ENCODE peak calls at places on chromosomes 6 and 20, in eight cellular contexts. One of them, this sample, is unnamed.

GRCh38 chr6:156839591-156840001 is 62.4 kb downstream of the ARID1B start:
- DNase-seq in endodermal cell: no peak
- DNase-seq in vagina: no peak
- DNase-seq in pancreas: no peak
- DNase-seq in dorsolateral prefrontal cortex: no peak
- DNase-seq in cardiac muscle cell: peak
- DNase-seq in adrenal gland: no peak
- DNase-seq in heart right ventricle: no peak
- DNase-seq in this sample: no peak

GRCh38 chr6:37010402-37010892 is 5.0 kb downstream of the FGD2 start:
- DNase-seq in dorsolateral prefrontal cortex: no peak
- DNase-seq in adrenal gland: no peak
- DNase-seq in endodermal cell: peak
- DNase-seq in heart right ventricle: no peak
- DNase-seq in vagina: no peak
- DNase-seq in cardiac muscle cell: no peak
- DNase-seq in pancreas: no peak
- DNase-seq in this sample: no peak

GRCh38 chr6:117951783-117952182 is 44.7 kb downstream of the SLC35F1 start:
- DNase-seq in cardiac muscle cell: peak
- DNase-seq in adrenal gland: no peak
- DNase-seq in endodermal cell: peak
- DNase-seq in pancreas: no peak
- DNase-seq in dorsolateral prefrontal cortex: no peak
- DNase-seq in heart right ventricle: no peak
- DNase-seq in vagina: no peak
- DNase-seq in this sample: no peak

GRCh38 chr6:134437376-134437775 is 119.5 kb upstream of the SGK1 start:
- DNase-seq in endodermal cell: no peak
- DNase-seq in dorsolateral prefrontal cortex: no peak
- DNase-seq in heart right ventricle: no peak
- DNase-seq in cardiac muscle cell: no peak
- DNase-seq in vagina: no peak
- DNase-seq in adrenal gland: no peak
- DNase-seq in pancreas: no peak
- DNase-seq in this sample: no peak

GRCh38 chr6:14428269-14428668 is 310.7 kb downstream of the CD83 start:
- DNase-seq in pancreas: no peak
- DNase-seq in heart right ventricle: no peak
- DNase-seq in vagina: no peak
- DNase-seq in endodermal cell: no peak
- DNase-seq in adrenal gland: no peak
- DNase-seq in dorsolateral prefrontal cortex: no peak
- DNase-seq in cardiac muscle cell: no peak
- DNase-seq in this sample: no peak

GRCh38 chr6:80316655-80317332 is 210.3 kb downstream of the BCKDHB start:
- DNase-seq in vagina: no peak
- DNase-seq in endodermal cell: no peak
- DNase-seq in pancreas: no peak
- DNase-seq in heart right ventricle: no peak
- DNase-seq in adrenal gland: no peak
- DNase-seq in cardiac muscle cell: no peak
- DNase-seq in dorsolateral prefrontal cortex: no peak
- DNase-seq in this sample: no peak

GRCh38 chr20:44006126-44006525 is 91.5 kb downstream of the TOX2 start:
- DNase-seq in dorsolateral prefrontal cortex: no peak
- DNase-seq in pancreas: no peak
- DNase-seq in endodermal cell: peak
- DNase-seq in heart right ventricle: no peak
- DNase-seq in cardiac muscle cell: no peak
- DNase-seq in adrenal gland: no peak
- DNase-seq in vagina: no peak
- DNase-seq in this sample: no peak

GRCh38 chr6:132669690-132670291 is 10.8 kb upstream of the TAAR1 start:
- DNase-seq in cardiac muscle cell: peak
- DNase-seq in heart right ventricle: no peak
- DNase-seq in vagina: no peak
- DNase-seq in pancreas: no peak
- DNase-seq in adrenal gland: no peak
- DNase-seq in dorsolateral prefrontal cortex: no peak
- DNase-seq in endodermal cell: no peak
- DNase-seq in this sample: peak

GRCh38 chr6:70135783-70136182 is 167.1 kb downstream of the COL9A1 start:
- DNase-seq in endodermal cell: no peak
- DNase-seq in dorsolateral prefrontal cortex: no peak
- DNase-seq in cardiac muscle cell: no peak
- DNase-seq in adrenal gland: no peak
- DNase-seq in pancreas: no peak
- DNase-seq in heart right ventricle: no peak
- DNase-seq in vagina: no peak
- DNase-seq in this sample: no peak

GRCh38 chr20:49252556-49253350 is 25.1 kb downstream of the ZNFX1 start:
- DNase-seq in pancreas: peak
- DNase-seq in cardiac muscle cell: no peak
- DNase-seq in endodermal cell: no peak
- DNase-seq in dorsolateral prefrontal cortex: no peak
- DNase-seq in adrenal gland: no peak
- DNase-seq in heart right ventricle: no peak
- DNase-seq in vagina: no peak
- DNase-seq in this sample: no peak

GRCh38 chr20:57397004-57397692 is 6.0 kb downstream of the RBM38 start:
- DNase-seq in adrenal gland: no peak
- DNase-seq in vagina: no peak
- DNase-seq in endodermal cell: no peak
- DNase-seq in pancreas: no peak
- DNase-seq in cardiac muscle cell: no peak
- DNase-seq in dorsolateral prefrontal cortex: no peak
- DNase-seq in heart right ventricle: no peak
- DNase-seq in this sample: no peak

GRCh38 chr20:57657537-57658446 is 37.6 kb upstream of the ZBP1 start:
- DNase-seq in pancreas: peak
- DNase-seq in adrenal gland: peak
- DNase-seq in vagina: peak
- DNase-seq in heart right ventricle: peak
- DNase-seq in endodermal cell: peak
- DNase-seq in cardiac muscle cell: no peak
- DNase-seq in dorsolateral prefrontal cortex: peak
- DNase-seq in this sample: no peak

GRCh38 chr20:32506721-32507120 is 78.4 kb downstream of the NOL4L start:
- DNase-seq in pancreas: no peak
- DNase-seq in cardiac muscle cell: no peak
- DNase-seq in heart right ventricle: no peak
- DNase-seq in vagina: no peak
- DNase-seq in endodermal cell: peak
- DNase-seq in adrenal gland: no peak
- DNase-seq in dorsolateral prefrontal cortex: no peak
- DNase-seq in this sample: no peak

GRCh38 chr6:24520929-24521546 is 26.3 kb downstream of the ALDH5A1 start:
- DNase-seq in pancreas: no peak
- DNase-seq in endodermal cell: peak
- DNase-seq in vagina: peak
- DNase-seq in cardiac muscle cell: peak
- DNase-seq in adrenal gland: peak
- DNase-seq in dorsolateral prefrontal cortex: no peak
- DNase-seq in heart right ventricle: peak
- DNase-seq in this sample: no peak

GRCh38 chr6:4155848-4156466 is 20.6 kb upstream of the ECI2 start:
- DNase-seq in heart right ventricle: no peak
- DNase-seq in dorsolateral prefrontal cortex: no peak
- DNase-seq in cardiac muscle cell: peak
- DNase-seq in pancreas: peak
- DNase-seq in vagina: no peak
- DNase-seq in endodermal cell: peak
- DNase-seq in adrenal gland: peak
- DNase-seq in this sample: peak

GRCh38 chr6:132713355-132714134 is at the start of gene VNN1:
- DNase-seq in vagina: no peak
- DNase-seq in endodermal cell: no peak
- DNase-seq in heart right ventricle: no peak
- DNase-seq in cardiac muscle cell: no peak
- DNase-seq in adrenal gland: peak
- DNase-seq in dorsolateral prefrontal cortex: no peak
- DNase-seq in pancreas: no peak
- DNase-seq in this sample: no peak

GRCh38 chr6:33841868-33842267 is 38.1 kb upstream of the MLN start:
- DNase-seq in pancreas: no peak
- DNase-seq in cardiac muscle cell: no peak
- DNase-seq in adrenal gland: no peak
- DNase-seq in dorsolateral prefrontal cortex: no peak
- DNase-seq in heart right ventricle: no peak
- DNase-seq in vagina: no peak
- DNase-seq in endodermal cell: no peak
- DNase-seq in this sample: no peak

GRCh38 chr6:170269151-170269872 is 21.6 kb downstream of the DLL1 start:
- DNase-seq in heart right ventricle: no peak
- DNase-seq in vagina: no peak
- DNase-seq in adrenal gland: no peak
- DNase-seq in endodermal cell: peak
- DNase-seq in pancreas: peak
- DNase-seq in cardiac muscle cell: no peak
- DNase-seq in dorsolateral prefrontal cortex: no peak
- DNase-seq in this sample: no peak

GRCh38 chr6:170271771-170272314 is 19.0 kb downstream of the DLL1 start:
- DNase-seq in adrenal gland: no peak
- DNase-seq in pancreas: peak
- DNase-seq in heart right ventricle: peak
- DNase-seq in dorsolateral prefrontal cortex: no peak
- DNase-seq in cardiac muscle cell: no peak
- DNase-seq in vagina: no peak
- DNase-seq in endodermal cell: no peak
- DNase-seq in this sample: no peak

GRCh38 chr6:170268216-170269129 is 22.4 kb downstream of the DLL1 start:
- DNase-seq in pancreas: peak
- DNase-seq in vagina: no peak
- DNase-seq in dorsolateral prefrontal cortex: no peak
- DNase-seq in endodermal cell: peak
- DNase-seq in cardiac muscle cell: no peak
- DNase-seq in adrenal gland: no peak
- DNase-seq in heart right ventricle: no peak
- DNase-seq in this sample: no peak

GRCh38 chr6:170270984-170271593 is 19.8 kb downstream of the DLL1 start:
- DNase-seq in adrenal gland: no peak
- DNase-seq in vagina: no peak
- DNase-seq in endodermal cell: no peak
- DNase-seq in cardiac muscle cell: no peak
- DNase-seq in pancreas: no peak
- DNase-seq in heart right ventricle: no peak
- DNase-seq in dorsolateral prefrontal cortex: no peak
- DNase-seq in this sample: no peak

DNA sequence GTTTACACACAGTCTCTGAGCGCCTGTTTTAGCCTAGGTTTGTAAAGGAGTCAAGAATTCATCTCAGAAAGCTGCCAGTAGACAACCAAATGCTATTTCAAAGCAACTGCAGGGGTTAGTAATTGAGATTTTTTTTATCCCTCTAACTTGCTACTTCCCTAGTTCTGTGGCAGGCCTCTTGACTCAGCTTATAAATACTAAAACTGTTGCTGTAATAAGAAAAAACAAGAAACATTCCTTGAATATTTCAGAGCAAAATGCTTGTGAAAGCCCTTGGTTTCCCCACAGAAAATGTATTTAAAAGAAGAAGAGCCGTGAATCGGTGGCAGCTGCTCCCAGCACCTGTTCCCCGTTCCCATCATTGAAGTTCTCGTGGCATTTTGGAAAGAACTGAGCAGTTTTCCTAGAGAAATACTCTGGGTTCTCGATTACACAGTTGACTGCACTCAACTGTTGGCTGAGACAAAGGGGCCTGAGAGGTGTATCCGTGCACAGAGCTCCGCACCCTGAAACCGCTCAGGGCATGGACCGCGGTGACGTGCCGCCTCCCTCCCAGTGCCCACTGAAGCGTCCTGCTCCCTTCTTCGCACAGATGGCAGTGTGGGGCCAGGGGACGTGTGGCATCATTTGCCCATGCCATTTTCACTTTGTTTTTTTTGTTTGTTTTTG is 20.9 kb downstream of the DLL1 start:
- DNase-seq in dorsolateral prefrontal cortex: no peak
- DNase-seq in cardiac muscle cell: no peak
- DNase-seq in adrenal gland: no peak
- DNase-seq in pancreas: no peak
- DNase-seq in vagina: no peak
- DNase-seq in endodermal cell: no peak
- DNase-seq in heart right ventricle: no peak
- DNase-seq in this sample: no peak
- TF ChIP-seq CTCF in dorsolateral prefrontal cortex: no peak
- TF ChIP-seq CTCF in cardiac muscle cell: no peak
- TF ChIP-seq CTCF in adrenal gland: no peak
- TF ChIP-seq CTCF in pancreas: no peak
- TF ChIP-seq CTCF in vagina: no peak
- TF ChIP-seq CTCF in endodermal cell: no peak
- TF ChIP-seq CTCF in heart right ventricle: no peak
- TF ChIP-seq CTCF in this sample: no peak

GRCh38 chr20:47343007-47343472 is 13.5 kb downstream of the ZMYND8 start:
- DNase-seq in adrenal gland: no peak
- DNase-seq in dorsolateral prefrontal cortex: no peak
- DNase-seq in heart right ventricle: no peak
- DNase-seq in cardiac muscle cell: no peak
- DNase-seq in endodermal cell: no peak
- DNase-seq in pancreas: no peak
- DNase-seq in vagina: no peak
- DNase-seq in this sample: no peak
- H3K27ac ChIP-seq in adrenal gland: no peak
- H3K27ac ChIP-seq in dorsolateral prefrontal cortex: no peak
- H3K27ac ChIP-seq in heart right ventricle: no peak
- H3K27ac ChIP-seq in cardiac muscle cell: no peak
- H3K27ac ChIP-seq in endodermal cell: no peak
- H3K27ac ChIP-seq in pancreas: no peak
- H3K27ac ChIP-seq in vagina: peak
- H3K27ac ChIP-seq in this sample: peak

GRCh38 chr6:31474871-31475286 is 23.1 kb upstream of the MICB start:
- DNase-seq in adrenal gland: no peak
- DNase-seq in endodermal cell: peak
- DNase-seq in heart right ventricle: no peak
- DNase-seq in dorsolateral prefrontal cortex: no peak
- DNase-seq in pancreas: no peak
- DNase-seq in vagina: peak
- DNase-seq in cardiac muscle cell: no peak
- DNase-seq in this sample: no peak
- TF ChIP-seq CTCF in adrenal gland: no peak
- TF ChIP-seq CTCF in endodermal cell: peak
- TF ChIP-seq CTCF in heart right ventricle: no peak
- TF ChIP-seq CTCF in dorsolateral prefrontal cortex: no peak
- TF ChIP-seq CTCF in pancreas: no peak
- TF ChIP-seq CTCF in vagina: no peak
- TF ChIP-seq CTCF in cardiac muscle cell: peak
- TF ChIP-seq CTCF in this sample: no peak

DNA sequence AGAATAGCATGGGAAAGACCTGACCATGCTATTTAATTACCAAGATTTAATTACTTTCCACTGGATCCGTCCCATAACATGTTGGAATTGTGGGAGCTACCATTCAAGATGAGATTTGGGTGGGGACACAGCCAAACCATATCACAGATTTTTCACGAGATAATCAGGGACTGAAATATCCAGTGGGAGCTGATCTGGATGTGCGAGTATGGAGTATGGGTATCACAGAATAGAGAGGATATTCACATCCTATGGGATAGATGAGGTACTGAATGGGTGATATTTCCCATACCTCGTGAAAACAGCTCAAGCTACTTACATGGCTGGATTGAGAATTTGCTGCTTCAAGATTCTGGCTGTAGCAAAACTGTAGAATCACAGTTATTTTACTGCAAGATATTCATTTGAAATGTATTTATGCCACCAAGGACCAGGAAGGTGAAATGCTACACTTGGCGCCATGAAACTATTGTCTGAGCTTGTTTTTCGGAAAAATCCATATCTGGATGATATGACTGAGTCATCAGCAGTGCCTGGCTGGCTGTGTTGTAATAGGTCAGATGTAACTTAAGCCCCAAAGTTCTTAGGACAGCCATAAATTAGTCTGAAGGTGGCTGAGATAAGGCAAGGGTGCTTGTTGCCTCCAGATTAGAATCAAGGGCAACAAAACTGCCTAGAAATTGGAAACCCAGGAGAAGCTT is 29.8 kb downstream of the KCNS1 start:
- DNase-seq in cardiac muscle cell: no peak
- DNase-seq in endodermal cell: no peak
- DNase-seq in heart right ventricle: no peak
- DNase-seq in vagina: no peak
- DNase-seq in dorsolateral prefrontal cortex: no peak
- DNase-seq in adrenal gland: peak
- DNase-seq in pancreas: no peak
- DNase-seq in this sample: peak
- H3K27ac ChIP-seq in cardiac muscle cell: no peak
- H3K27ac ChIP-seq in endodermal cell: no peak
- H3K27ac ChIP-seq in heart right ventricle: no peak
- H3K27ac ChIP-seq in vagina: no peak
- H3K27ac ChIP-seq in dorsolateral prefrontal cortex: no peak
- H3K27ac ChIP-seq in adrenal gland: peak
- H3K27ac ChIP-seq in pancreas: no peak
- H3K27ac ChIP-seq in this sample: peak

This sample was measured in PC-9.